ENCODE peak calls at places on chromosome 5, in seven cellular contexts. T, I, P, Y, M, N and Q are unnamed samples.

GRCh38 chr5:146565764-146566163 is 49.8 kb upstream of the GPR151 start:
- DNase-seq in T (peak; percentile 63), I (peak; percentile 46), P (no peak), Y (peak; percentile 53), M (no peak), N (no peak), Q (peak; percentile 54)

GRCh38 chr5:151675225-151675955 is 11.3 kb downstream of the SPARC start:
- DNase-seq in T (no peak), I (no peak), P (no peak), Y (no peak), M (no peak), N (no peak), Q (no peak)

GRCh38 chr5:43313854-43314457 is 744 bp upstream of the HMGCS1 start:
- DNase-seq in T (no peak), I (no peak), P (no peak), Y (no peak), M (peak; percentile 22), N (peak; percentile 28), Q (no peak)

GRCh38 chr5:55900068-55900467 is 48.9 kb downstream of the IL31RA start:
- DNase-seq in T (no peak), I (no peak), P (no peak), Y (no peak), M (no peak), N (no peak), Q (no peak)

GRCh38 chr5:127796207-127796606 is 93.0 kb downstream of the CCDC192 start:
- DNase-seq in T (no peak), I (peak; percentile 41), P (no peak), Y (no peak), M (no peak), N (no peak), Q (no peak)

GRCh38 chr5:143108498-143109128 is 294.9 kb downstream of the NR3C1 start:
- DNase-seq in T (no peak), I (no peak), P (peak; percentile 62), Y (no peak), M (no peak), N (peak; percentile 29), Q (no peak)

GRCh38 chr5:33588654-33589372 is 148.0 kb downstream of the TARS1 start:
- DNase-seq in T (peak; percentile 47), I (no peak), P (no peak), Y (no peak), M (no peak), N (no peak), Q (peak; percentile 21)

GRCh38 chr5:150175536-150175935 is 9.0 kb downstream of the CDX1 start:
- DNase-seq in T (peak; percentile 19), I (no peak), P (no peak), Y (no peak), M (no peak), N (no peak), Q (no peak)

GRCh38 chr5:9653811-9654210 is 23.7 kb upstream of the TAS2R1 start:
- DNase-seq in T (no peak), I (no peak), P (peak; percentile 70), Y (no peak), M (no peak), N (no peak), Q (no peak)

GRCh38 chr5:2010940-2011339 is 128.2 kb upstream of the IRX4 start:
- DNase-seq in T (no peak), I (no peak), P (no peak), Y (no peak), M (no peak), N (no peak), Q (no peak)

GRCh38 chr5:14008819-14009311 is 64.4 kb upstream of the DNAH5 start:
- DNase-seq in T (no peak), I (no peak), P (no peak), Y (no peak), M (peak; percentile 22), N (no peak), Q (no peak)

GRCh38 chr5:136066705-136067271 is 38.0 kb downstream of the TGFBI start:
- DNase-seq in T (no peak), I (no peak), P (peak; percentile 58), Y (no peak), M (no peak), N (no peak), Q (no peak)

GRCh38 chr5:5373351-5374033 is 49.0 kb upstream of the ICE1 start:
- DNase-seq in T (no peak), I (no peak), P (no peak), Y (no peak), M (no peak), N (peak; percentile 34), Q (no peak)

GRCh38 chr5:36369092-36369737 is 67.5 kb upstream of the RANBP3L start:
- DNase-seq in T (no peak), I (no peak), P (no peak), Y (no peak), M (no peak), N (no peak), Q (no peak)

GRCh38 chr5:126868338-126868737 is 91.4 kb downstream of the LMNB1 start:
- DNase-seq in T (no peak), I (no peak), P (no peak), Y (no peak), M (no peak), N (no peak), Q (no peak)

GRCh38 chr5:67047180-67047579 is 149.4 kb downstream of the CD180 start:
- DNase-seq in T (no peak), I (no peak), P (peak; percentile 76), Y (no peak), M (peak; percentile 30), N (no peak), Q (no peak)

GRCh38 chr5:6791031-6791577 is 77.9 kb downstream of the TENT4A start:
- DNase-seq in T (no peak), I (no peak), P (no peak), Y (no peak), M (no peak), N (no peak), Q (no peak)

GRCh38 chr5:130643321-130643720 is 521.7 kb downstream of the HINT1 start:
- DNase-seq in T (no peak), I (no peak), P (no peak), Y (no peak), M (no peak), N (no peak), Q (no peak)

GRCh38 chr5:360277-361027 is 38.9 kb downstream of the AHRR start:
- DNase-seq in T (no peak), I (no peak), P (no peak), Y (no peak), M (peak; percentile 12), N (no peak), Q (no peak)

GRCh38 chr5:362978-363765 is 41.7 kb downstream of the AHRR start:
- DNase-seq in T (no peak), I (no peak), P (no peak), Y (no peak), M (peak; percentile 10), N (no peak), Q (no peak)

GRCh38 chr5:355379-355935 is 33.9 kb downstream of the AHRR start:
- DNase-seq in T (no peak), I (no peak), P (no peak), Y (no peak), M (peak; percentile 8), N (no peak), Q (no peak)

GRCh38 chr5:362189-362588 is 40.7 kb downstream of the AHRR start:
- DNase-seq in T (no peak), I (no peak), P (no peak), Y (no peak), M (peak; percentile 4), N (no peak), Q (no peak)

DNA sequence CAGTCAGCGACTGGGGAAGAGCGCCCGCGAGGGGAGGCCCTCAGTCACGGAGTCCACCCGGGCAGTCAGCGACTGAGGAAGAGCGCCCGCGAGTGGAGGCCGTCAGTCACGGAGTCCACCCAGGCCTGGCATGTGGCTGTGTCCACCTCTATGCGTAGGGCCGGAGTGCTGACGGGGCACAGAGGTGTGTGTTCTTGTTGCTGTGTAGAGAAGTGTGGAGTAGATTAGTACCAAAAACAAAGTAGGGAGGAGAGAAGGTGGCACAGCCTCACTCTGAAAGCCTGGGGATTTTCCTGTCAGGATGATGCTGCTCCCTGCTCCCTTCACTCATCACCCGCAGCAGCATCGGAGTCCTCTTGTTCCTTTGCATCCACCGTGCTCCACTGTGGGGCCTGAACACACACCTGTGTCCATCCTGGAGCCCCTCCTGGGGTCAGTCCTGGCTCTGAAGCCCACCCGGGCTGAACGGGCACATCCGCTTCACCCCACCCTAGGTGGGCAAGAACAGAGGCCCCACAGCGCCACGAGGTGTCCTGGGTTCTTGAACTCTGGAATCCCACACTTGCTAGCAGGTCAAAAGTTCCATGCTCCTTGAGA is 37.9 kb downstream of the AHRR start:
- DNase-seq in T (no peak), I (no peak), P (no peak), Y (no peak), M (peak; percentile 8), N (no peak), Q (no peak)
- H3K4me1 ChIP-seq in T (no peaks in the 10 kb centered on the region), I (peaks cover 11% of the 10 kb centered on the region), P (no peaks in the 10 kb centered on the region), Y (no peaks in the 10 kb centered on the region), M (no peaks in the 10 kb centered on the region), N (no peaks in the 10 kb centered on the region), Q (no peaks in the 10 kb centered on the region)

DNA sequence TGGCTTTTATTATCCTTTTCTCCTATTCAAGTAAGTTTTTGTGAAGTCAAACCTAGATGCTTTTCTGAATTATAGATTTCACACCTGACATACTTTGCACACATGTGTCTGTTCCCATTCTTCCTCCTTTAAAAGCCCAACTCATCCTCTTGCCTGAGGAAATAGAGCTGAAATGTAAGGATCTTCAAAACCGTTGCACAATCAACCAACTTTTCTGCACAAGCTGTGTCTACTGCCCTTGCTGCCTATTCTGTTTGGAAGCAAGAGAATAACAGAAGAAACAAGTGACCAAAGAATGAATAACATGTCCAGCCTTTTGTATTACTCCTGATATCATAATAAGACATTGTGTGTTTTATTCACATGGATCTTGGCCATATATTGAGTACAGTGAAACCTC is 95.1 kb upstream of the ITGA1 start:
- DNase-seq in T (no peak), I (no peak), P (no peak), Y (no peak), M (no peak), N (no peak), Q (no peak)
- H3K27ac ChIP-seq in T (no peak overlapping the region), I (no peak overlapping the region), P (peak overlapping the region; percentile 54), Y (no peak overlapping the region), M (no peak overlapping the region), N (no peak overlapping the region), Q (no peak overlapping the region)

GRCh38 chr5:171956314-171956713 is 50.1 kb downstream of the FBXW11 start:
- DNase-seq in T (no peak), I (no peak), P (no peak), Y (no peak), M (no peak), N (no peak), Q (no peak)
- H3K4me1 ChIP-seq in T (peaks cover 52% of the 10 kb centered on the region), I (peaks cover 1% of the 10 kb centered on the region), P (peaks cover 85% of the 10 kb centered on the region), Y (peaks cover 41% of the 10 kb centered on the region), M (no peaks in the 10 kb centered on the region), N (peaks cover 25% of the 10 kb centered on the region), Q (peaks cover 35% of the 10 kb centered on the region)

GRCh38 chr5:181084631-181085195 is 44.6 kb downstream of the BTNL9 start:
- DNase-seq in T (no peak), I (no peak), P (no peak), Y (no peak), M (no peak), N (no peak), Q (no peak)

GRCh38 chr5:181088289-181088688 is 42.7 kb downstream of the OR2V1 start:
- DNase-seq in T (peak; percentile 42), I (no peak), P (no peak), Y (no peak), M (no peak), N (no peak), Q (no peak)

GRCh38 chr5:181087309-181087708 is 43.7 kb downstream of the OR2V1 start:
- DNase-seq in T (no peak), I (no peak), P (no peak), Y (no peak), M (no peak), N (no peak), Q (no peak)

GRCh38 chr5:181081989-181082388 is 41.9 kb downstream of the BTNL9 start:
- DNase-seq in T (no peak), I (no peak), P (no peak), Y (no peak), M (no peak), N (no peak), Q (no peak)

GRCh38 chr5:181086410-181087229 is 44.3 kb downstream of the OR2V1 start:
- DNase-seq in T (no peak), I (no peak), P (no peak), Y (no peak), M (no peak), N (no peak), Q (no peak)
- H3K27ac ChIP-seq in T (no peak overlapping the region), I (no peak overlapping the region), P (no peak overlapping the region), Y (no peak overlapping the region), M (no peak overlapping the region), N (no peak overlapping the region), Q (no peak overlapping the region)